ENCODE peak calls at places on chromosomes 7 and 10, in seven cellular contexts. K is memory B cell; C is Peyer's patch; X is hippocampal formation; I is stimulated activated CD4-positive, alpha-beta T cell treated with anti-CD3 and anti-CD28 coated beads, Interleukin-2, amount 100 ng/mL, for 48 hours; O is stromal cell of bone marrow; Z is GDM1. N is an unnamed sample.

GRCh38 chr10:21020545-21020944 is 123.4 kb upstream of the NEBL start:
- DNase-seq in K (peak; percentile 24), C (no peak), X (no peak), I (peak; percentile 36), O (no peak), Z (peak; percentile 11), N (peak; percentile 56)

GRCh38 chr7:158241919-158242318 is 345.7 kb downstream of the PTPRN2 start:
- DNase-seq in K (no peak), C (no peak), X (no peak), I (no peak), O (no peak), Z (no peak), N (no peak)

GRCh38 chr7:82410461-82410860 is 33.1 kb downstream of the CACNA2D1 start:
- DNase-seq in K (no peak), C (no peak), X (no peak), I (no peak), O (no peak), Z (no peak), N (no peak)

GRCh38 chr7:13017881-13018280 is 330.4 kb downstream of the ARL4A start:
- DNase-seq in K (no peak), C (no peak), X (no peak), I (no peak), O (no peak), Z (no peak), N (no peak)

GRCh38 chr10:2925631-2926030 is 141.7 kb upstream of the PFKP start:
- DNase-seq in K (no peak), C (no peak), X (peak; percentile 12), I (no peak), O (peak; percentile 31), Z (peak; percentile 42), N (peak; percentile 79)

GRCh38 chr7:20107582-20107981 is 109.6 kb downstream of the MACC1 start:
- DNase-seq in K (no peak), C (no peak), X (no peak), I (no peak), O (peak; percentile 31), Z (no peak), N (no peak)

GRCh38 chr7:143512488-143513340 is 35.0 kb downstream of the TAS2R41 start:
- DNase-seq in K (no peak), C (no peak), X (no peak), I (no peak), O (no peak), Z (no peak), N (no peak)

GRCh38 chr7:143407296-143408246 is 1.1 kb downstream of the EPHA1 start:
- DNase-seq in K (no peak), C (no peak), X (no peak), I (no peak), O (no peak), Z (peak; percentile 48), N (peak; percentile 27)

GRCh38 chr7:54426406-54426805 is 115.8 kb upstream of the VSTM2A start:
- DNase-seq in K (no peak), C (no peak), X (no peak), I (no peak), O (no peak), Z (no peak), N (no peak)

GRCh38 chr7:34322841-34323240 is 335.2 kb upstream of the NPSR1 start:
- DNase-seq in K (no peak), C (no peak), X (no peak), I (no peak), O (no peak), Z (no peak), N (no peak)

GRCh38 chr7:1967512-1968396 is 265.0 kb downstream of the MAD1L1 start:
- DNase-seq in K (no peak), C (no peak), X (no peak), I (no peak), O (no peak), Z (no peak), N (no peak)

GRCh38 chr10:55897436-55897835 is 463.6 kb downstream of the ZWINT start:
- DNase-seq in K (no peak), C (no peak), X (no peak), I (no peak), O (no peak), Z (no peak), N (no peak)

GRCh38 chr10:80596391-80597257 is 58.9 kb downstream of the SH2D4B start:
- DNase-seq in K (peak; percentile 37), C (peak; percentile 20), X (no peak), I (peak; percentile 31), O (peak; percentile 6), Z (peak; percentile 29), N (no peak)

GRCh38 chr7:78437118-78437517 is 638.5 kb downstream of the PHTF2 start:
- DNase-seq in K (no peak), C (no peak), X (no peak), I (no peak), O (peak; percentile 43), Z (no peak), N (peak; percentile 8)

GRCh38 chr7:45642044-45642443 is 67.9 kb downstream of the ADCY1 start:
- DNase-seq in K (no peak), C (no peak), X (no peak), I (no peak), O (no peak), Z (no peak), N (no peak)

GRCh38 chr7:43658718-43659548 is 70.4 kb downstream of the COA1 start:
- DNase-seq in K (no peak), C (no peak), X (no peak), I (no peak), O (peak; percentile 84), Z (no peak), N (peak; percentile 79)